ENCODE peak calls at places on chromosomes 1 and 21, in four cellular contexts. One of them, this sample, is unnamed.

GRCh38 chr1:181493145-181493544 is 9.8 kb downstream of the CACNA1E start:
- DNase-seq in choroid plexus epithelial cell: no peak
- DNase-seq in heart left ventricle: no peak
- DNase-seq in PC-3: no peak
- DNase-seq in this sample: no peak

GRCh38 chr1:156709743-156710489 is 4.5 kb upstream of the CRABP2 start:
- DNase-seq in choroid plexus epithelial cell: peak
- DNase-seq in heart left ventricle: peak
- DNase-seq in PC-3: peak
- DNase-seq in this sample: peak

GRCh38 chr1:245516178-245516829 is 361.5 kb downstream of the KIF26B start:
- DNase-seq in choroid plexus epithelial cell: no peak
- DNase-seq in heart left ventricle: no peak
- DNase-seq in PC-3: peak
- DNase-seq in this sample: no peak

GRCh38 chr21:38958940-38959685 is 153.4 kb downstream of the ETS2 start:
- DNase-seq in choroid plexus epithelial cell: peak
- DNase-seq in heart left ventricle: peak
- DNase-seq in PC-3: no peak
- DNase-seq in this sample: peak

GRCh38 chr21:46009951-46010655 is 28.5 kb downstream of the COL6A1 start:
- DNase-seq in choroid plexus epithelial cell: no peak
- DNase-seq in heart left ventricle: no peak
- DNase-seq in PC-3: no peak
- DNase-seq in this sample: no peak

GRCh38 chr1:65476327-65476726 is 55.9 kb downstream of the LEPR start:
- DNase-seq in choroid plexus epithelial cell: no peak
- DNase-seq in heart left ventricle: no peak
- DNase-seq in PC-3: no peak
- DNase-seq in this sample: no peak

GRCh38 chr1:167627615-167627864 is 2.5 kb upstream of the RCSD1 start:
- DNase-seq in choroid plexus epithelial cell: no peak
- DNase-seq in heart left ventricle: no peak
- DNase-seq in PC-3: no peak
- DNase-seq in this sample: no peak

GRCh38 chr1:108816049-108816882 is 40.6 kb downstream of the AKNAD1 start:
- DNase-seq in choroid plexus epithelial cell: peak
- DNase-seq in heart left ventricle: peak
- DNase-seq in PC-3: peak
- DNase-seq in this sample: peak

GRCh38 chr21:24895885-24896734 is 711.2 kb downstream of the MRPL39 start:
- DNase-seq in choroid plexus epithelial cell: peak
- DNase-seq in heart left ventricle: no peak
- DNase-seq in PC-3: peak
- DNase-seq in this sample: peak

GRCh38 chr21:23853796-23854379 is 1753.4 kb downstream of the MRPL39 start:
- DNase-seq in choroid plexus epithelial cell: peak
- DNase-seq in heart left ventricle: no peak
- DNase-seq in PC-3: peak
- DNase-seq in this sample: peak

DNA sequence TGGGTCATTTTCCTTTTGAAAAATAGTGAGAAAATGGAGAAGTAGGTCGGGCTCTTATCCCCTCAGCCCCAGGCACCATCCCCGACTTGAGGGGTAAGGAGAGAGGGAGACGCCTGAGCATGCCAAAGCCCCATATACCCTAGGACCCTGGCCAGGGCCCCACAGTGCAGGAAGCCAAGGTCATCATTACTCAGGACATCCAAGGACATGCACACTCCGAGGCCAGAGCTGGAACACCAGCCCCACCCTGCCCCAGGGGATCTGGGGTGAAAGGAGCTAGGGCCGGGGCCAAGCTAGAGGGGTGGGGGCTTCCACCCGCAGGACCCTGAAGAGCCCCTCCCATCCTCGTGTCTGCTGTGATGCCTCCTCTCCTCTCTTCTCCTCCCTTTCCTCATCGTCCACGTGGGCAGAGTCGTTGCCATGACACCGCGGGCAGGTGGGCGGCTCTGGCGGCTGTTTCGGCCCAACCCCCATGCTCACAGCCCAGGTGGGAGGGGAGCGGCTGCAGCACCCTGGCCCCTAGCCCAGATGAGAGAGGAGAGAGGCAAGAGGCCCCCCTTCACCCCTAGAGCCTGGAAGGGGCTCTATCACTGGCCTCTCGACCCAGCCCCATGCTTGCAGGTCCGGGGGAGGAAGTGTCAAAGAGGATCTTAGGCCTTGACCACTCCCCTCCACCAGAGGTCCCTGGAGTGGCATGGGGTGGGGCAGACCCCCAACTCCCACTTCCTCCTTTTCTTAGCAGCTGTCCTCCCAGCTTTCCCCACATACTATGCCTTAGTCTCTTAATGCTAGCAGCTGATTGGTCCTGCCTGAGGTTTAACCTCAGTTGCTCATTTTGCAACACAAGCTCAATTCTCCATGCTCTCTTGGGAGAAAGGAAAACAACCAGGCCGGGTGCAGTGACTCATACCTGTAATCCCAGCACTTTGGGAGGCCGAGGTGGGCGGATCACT is 10.6 kb downstream of the DLGAP3 start:
- DNase-seq in choroid plexus epithelial cell: no peak
- DNase-seq in heart left ventricle: no peak
- DNase-seq in PC-3: no peak
- DNase-seq in this sample: no peak
- TF ChIP-seq CTCF in choroid plexus epithelial cell: no peak
- TF ChIP-seq CTCF in heart left ventricle: no peak
- TF ChIP-seq CTCF in PC-3: no peak
- TF ChIP-seq CTCF in this sample: no peak

DNA sequence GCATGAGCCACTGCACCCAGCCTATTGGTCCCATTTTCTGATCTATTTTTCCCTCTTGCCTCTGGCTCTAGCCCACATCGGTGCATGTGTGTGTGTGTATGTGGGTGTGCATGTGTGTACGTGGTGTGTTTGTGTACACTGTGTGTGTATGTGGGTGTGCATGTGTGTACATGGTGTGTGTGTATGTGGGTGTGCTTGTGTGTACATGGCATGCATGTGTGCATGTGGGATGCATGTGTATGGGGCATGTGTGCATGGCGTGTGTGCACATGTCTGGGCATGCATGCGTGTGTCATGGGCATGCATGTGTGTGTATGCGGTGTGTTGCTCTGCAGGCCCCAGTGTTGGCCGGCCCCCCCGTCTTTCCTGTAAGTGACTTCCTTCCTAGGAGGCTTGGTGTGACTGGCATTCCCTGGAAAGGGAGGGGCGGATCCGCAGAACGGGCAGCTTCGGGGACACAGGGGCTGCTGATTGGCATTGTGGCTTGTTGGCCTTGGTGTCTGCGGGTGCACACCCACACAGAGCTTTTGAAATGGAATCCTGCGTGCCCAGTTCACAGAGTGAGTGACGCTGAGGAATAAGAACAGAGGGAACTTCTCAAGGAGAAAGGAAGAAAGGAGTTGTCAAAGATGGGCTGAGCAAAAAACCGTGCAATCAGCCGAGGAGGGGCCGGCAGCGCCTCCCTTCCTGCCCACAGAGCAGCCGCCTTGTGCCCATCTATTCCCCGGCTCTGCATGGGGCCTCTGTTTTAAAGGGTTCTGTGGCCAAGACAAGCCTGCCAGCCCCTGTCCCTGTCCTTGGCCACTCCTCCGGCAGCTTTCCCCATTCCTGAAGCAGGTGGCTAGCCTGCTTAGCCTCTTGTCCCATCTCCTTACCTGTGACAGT is 8.0 kb downstream of the PDXK start:
- DNase-seq in choroid plexus epithelial cell: no peak
- DNase-seq in heart left ventricle: no peak
- DNase-seq in PC-3: no peak
- DNase-seq in this sample: no peak
- H3K4me3 ChIP-seq in choroid plexus epithelial cell: no peak
- H3K4me3 ChIP-seq in heart left ventricle: no peak
- H3K4me3 ChIP-seq in PC-3: no peak
- H3K4me3 ChIP-seq in this sample: no peak

DNA sequence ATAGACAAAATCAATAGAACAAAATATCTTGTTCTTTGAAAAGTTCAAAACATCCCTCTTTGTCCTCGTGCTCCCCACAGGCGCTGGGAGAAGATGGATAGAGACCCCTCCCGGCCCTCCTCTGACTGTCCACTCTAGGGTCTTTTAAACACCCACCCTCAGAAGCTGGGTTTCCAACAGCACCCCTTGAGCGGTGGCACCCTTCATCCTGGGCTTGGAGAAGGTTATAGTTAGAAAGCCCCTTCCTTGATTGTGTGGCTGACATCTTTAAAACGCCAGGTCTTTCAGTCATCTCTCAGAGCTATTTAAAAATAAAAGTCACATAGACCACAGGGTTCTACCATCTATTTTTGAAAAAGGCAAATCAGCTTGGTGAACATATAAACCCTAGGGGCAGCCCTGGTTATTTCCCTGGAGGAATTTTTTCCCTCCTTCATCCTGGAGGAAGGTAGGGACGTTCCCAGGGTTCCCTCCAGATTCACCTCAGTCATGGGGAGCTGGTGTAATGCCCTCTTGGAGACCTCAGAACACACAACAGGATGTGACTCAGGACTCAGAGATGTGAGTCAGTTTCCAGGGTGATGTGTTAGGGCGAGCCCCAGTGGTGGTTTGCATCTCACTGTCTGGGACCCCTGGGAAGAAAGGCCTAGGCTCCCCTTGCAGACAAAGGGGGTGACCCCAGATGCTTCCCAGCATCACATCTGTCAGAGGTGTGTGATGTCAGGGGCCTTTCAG is 138.5 kb downstream of the CLIC6 start:
- DNase-seq in choroid plexus epithelial cell: peak
- DNase-seq in heart left ventricle: no peak
- DNase-seq in PC-3: peak
- DNase-seq in this sample: peak
- TF ChIP-seq CTCF in choroid plexus epithelial cell: peak
- TF ChIP-seq CTCF in heart left ventricle: no peak
- TF ChIP-seq CTCF in PC-3: peak
- TF ChIP-seq CTCF in this sample: no peak

GRCh38 chr21:35225573-35225972 is 176.5 kb upstream of the RUNX1 start:
- DNase-seq in choroid plexus epithelial cell: no peak
- DNase-seq in heart left ventricle: no peak
- DNase-seq in PC-3: no peak
- DNase-seq in this sample: no peak

GRCh38 chr21:35227774-35228173 is 178.7 kb upstream of the RUNX1 start:
- DNase-seq in choroid plexus epithelial cell: no peak
- DNase-seq in heart left ventricle: no peak
- DNase-seq in PC-3: no peak
- DNase-seq in this sample: no peak

GRCh38 chr21:35226960-35227741 is 178.0 kb upstream of the RUNX1 start:
- DNase-seq in choroid plexus epithelial cell: no peak
- DNase-seq in heart left ventricle: no peak
- DNase-seq in PC-3: no peak
- DNase-seq in this sample: no peak

GRCh38 chr21:35223480-35224156 is 174.5 kb upstream of the RUNX1 start:
- DNase-seq in choroid plexus epithelial cell: peak
- DNase-seq in heart left ventricle: no peak
- DNase-seq in PC-3: no peak
- DNase-seq in this sample: no peak

DNA sequence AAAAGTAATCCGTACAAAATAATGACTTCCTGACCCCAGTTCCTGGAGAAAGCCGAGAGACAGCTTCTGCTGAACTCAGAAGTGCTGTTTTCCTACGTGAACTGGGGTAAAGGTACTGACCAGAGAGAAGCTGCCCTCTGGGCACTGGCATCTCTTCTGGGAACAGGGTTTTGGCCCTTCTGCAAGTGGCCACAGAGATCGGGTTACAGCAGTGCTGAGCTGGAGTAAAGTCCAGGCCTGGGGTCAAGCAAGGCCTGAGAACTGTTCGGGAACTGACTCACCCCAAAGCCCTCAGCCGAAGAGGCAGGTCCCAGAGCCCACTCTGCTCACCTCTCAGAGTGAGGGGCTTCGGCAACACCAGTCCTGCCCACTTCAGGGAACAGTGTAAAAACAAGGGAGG is 177.2 kb upstream of the RUNX1 start:
- DNase-seq in choroid plexus epithelial cell: peak
- DNase-seq in heart left ventricle: no peak
- DNase-seq in PC-3: peak
- DNase-seq in this sample: peak
- H3K4me3 ChIP-seq in choroid plexus epithelial cell: no peak
- H3K4me3 ChIP-seq in heart left ventricle: no peak
- H3K4me3 ChIP-seq in PC-3: no peak
- H3K4me3 ChIP-seq in this sample: no peak

This sample was measured in fibroblast of the aortic adventitia.